ENCODE peak calls at places on chromosomes 4 and X, in seven cellular contexts. B, Q, C, S, G, P and M are unnamed samples.

GRCh38 chr4:98642991-98643426 is 15.4 kb downstream of the TSPAN5 start:
- DNase-seq in B (no peak), Q (no peak), C (peak; percentile 89), S (peak; percentile 76), G (no peak), P (no peak), M (no peak)

GRCh38 chr4:169823685-169824084 is 65.9 kb upstream of the HPF1 start:
- DNase-seq in B (peak; percentile 65), Q (peak; percentile 87), C (peak; percentile 60), S (peak; percentile 55), G (peak; percentile 31), P (peak; percentile 80), M (peak; percentile 63)

GRCh38 chr4:138199568-138200235 is 42.4 kb downstream of the SLC7A11 start:
- DNase-seq in B (no peak), Q (peak; percentile 79), C (peak; percentile 33), S (no peak), G (no peak), P (peak; percentile 86), M (no peak)

GRCh38 chr4:123505457-123506310 is 109.1 kb downstream of the SPRY1 start:
- DNase-seq in B (peak; percentile 82), Q (peak; percentile 97), C (peak; percentile 61), S (peak; percentile 62), G (peak; percentile 96), P (peak; percentile 53), M (peak; percentile 98)

GRCh38 chr4:148642907-148643306 is 200.7 kb upstream of the NR3C2 start:
- DNase-seq in B (no peak), Q (no peak), C (no peak), S (no peak), G (no peak), P (no peak), M (no peak)

GRCh38 chr4:139910106-139910505 is 243.9 kb downstream of the MAML3 start:
- DNase-seq in B (no peak), Q (no peak), C (peak; percentile 23), S (no peak), G (no peak), P (no peak), M (no peak)

GRCh38 chr4:80219301-80220025 is 22.2 kb downstream of the PRDM8 start:
- DNase-seq in B (peak; percentile 51), Q (peak; percentile 77), C (peak; percentile 60), S (no peak), G (no peak), P (no peak), M (no peak)

GRCh38 chrX:22159071-22159470 is 113.6 kb upstream of the CBLL2 start:
- DNase-seq in B (no peak), Q (no peak), C (peak; percentile 29), S (no peak), G (no peak), P (no peak), M (no peak)

GRCh38 chrX:120213438-120214265 is 37.0 kb upstream of the ZBTB33 start:
- DNase-seq in B (peak; percentile 47), Q (peak; percentile 77), C (peak; percentile 59), S (peak; percentile 58), G (peak; percentile 17), P (peak; percentile 77), M (peak; percentile 69)

GRCh38 chrX:149871940-149872339 is 9.0 kb upstream of the MAGEA8 start:
- DNase-seq in B (no peak), Q (peak; percentile 49), C (no peak), S (peak; percentile 0), G (no peak), P (peak; percentile 23), M (peak; percentile 62)

GRCh38 chrX:102835504-102836146 is 101.4 kb upstream of the RAB40AL start:
- DNase-seq in B (no peak), Q (peak; percentile 46), C (peak; percentile 33), S (peak; percentile 27), G (no peak), P (peak; percentile 60), M (peak; percentile 37)

GRCh38 chrX:132631579-132632232 is 142.9 kb upstream of the MBNL3 start:
- DNase-seq in B (no peak), Q (peak; percentile 41), C (peak; percentile 40), S (peak; percentile 51), G (no peak), P (peak; percentile 54), M (no peak)

GRCh38 chrX:2841511-2841910 is 12.8 kb downstream of the GYG2 start:
- DNase-seq in B (no peak), Q (no peak), C (no peak), S (peak; percentile 33), G (no peak), P (no peak), M (no peak)

GRCh38 chr4:109411964-109412363 is 21.7 kb upstream of the SEC24B start:
- DNase-seq in B (no peak), Q (no peak), C (no peak), S (no peak), G (no peak), P (no peak), M (no peak)

GRCh38 chrX:17459596-17459995 is 84.6 kb downstream of the NHS start:
- DNase-seq in B (no peak), Q (no peak), C (peak; percentile 66), S (no peak), G (no peak), P (no peak), M (no peak)

GRCh38 chrX:153651540-153652079 is 4.6 kb downstream of the DUSP9 start:
- DNase-seq in B (no peak), Q (peak; percentile 47), C (no peak), S (no peak), G (no peak), P (peak; percentile 56), M (peak; percentile 35)

GRCh38 chr4:17482716-17483115 is 29.2 kb downstream of the QDPR start:
- DNase-seq in B (no peak), Q (no peak), C (no peak), S (no peak), G (no peak), P (no peak), M (no peak)

GRCh38 chr4:118826723-118827444 is 9.0 kb downstream of the SEC24D start:
- DNase-seq in B (no peak), Q (peak; percentile 36), C (no peak), S (no peak), G (no peak), P (peak; percentile 16), M (no peak)

GRCh38 chr4:173217727-173218126 is 49.1 kb downstream of the GALNT7 start:
- DNase-seq in B (no peak), Q (no peak), C (peak; percentile 83), S (peak; percentile 26), G (no peak), P (peak; percentile 6), M (no peak)

GRCh38 chr4:19927381-19927780 is 324.3 kb upstream of the SLIT2 start:
- DNase-seq in B (no peak), Q (no peak), C (peak; percentile 34), S (peak; percentile 41), G (no peak), P (no peak), M (no peak)

GRCh38 chr4:19930742-19931141 is 321.0 kb upstream of the SLIT2 start:
- DNase-seq in B (no peak), Q (no peak), C (no peak), S (no peak), G (no peak), P (no peak), M (no peak)

GRCh38 chr4:19924761-19925160 is 326.9 kb upstream of the SLIT2 start:
- DNase-seq in B (no peak), Q (no peak), C (peak; percentile 17), S (no peak), G (no peak), P (no peak), M (no peak)

DNA sequence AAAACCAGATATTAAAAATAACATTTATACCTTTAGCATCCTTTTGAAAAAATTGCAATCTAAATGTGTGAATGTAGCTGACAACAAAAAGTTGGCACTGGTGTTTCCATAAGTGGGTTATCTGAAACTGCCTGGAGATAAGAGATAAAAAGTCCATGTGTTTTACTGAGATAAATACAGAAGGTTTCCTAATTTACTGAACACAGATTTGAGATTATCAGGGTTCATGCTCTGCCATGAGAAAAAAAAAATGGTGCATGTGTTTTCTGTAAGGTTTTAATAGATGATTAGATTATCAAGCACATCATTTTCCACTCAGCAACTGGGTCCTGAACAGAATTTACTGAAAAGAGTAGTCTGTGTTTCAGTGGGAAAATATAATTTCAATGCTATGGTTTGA is 326.2 kb upstream of the SLIT2 start:
- DNase-seq in B (no peak), Q (peak; percentile 39), C (no peak), S (no peak), G (no peak), P (no peak), M (no peak)
- H3K23ac ChIP-seq in B (no peak overlapping the region), Q (no peak overlapping the region), C (no peak overlapping the region), S (no peak overlapping the region), G (no peak overlapping the region), P (no peak overlapping the region), M (no peak overlapping the region)

DNA sequence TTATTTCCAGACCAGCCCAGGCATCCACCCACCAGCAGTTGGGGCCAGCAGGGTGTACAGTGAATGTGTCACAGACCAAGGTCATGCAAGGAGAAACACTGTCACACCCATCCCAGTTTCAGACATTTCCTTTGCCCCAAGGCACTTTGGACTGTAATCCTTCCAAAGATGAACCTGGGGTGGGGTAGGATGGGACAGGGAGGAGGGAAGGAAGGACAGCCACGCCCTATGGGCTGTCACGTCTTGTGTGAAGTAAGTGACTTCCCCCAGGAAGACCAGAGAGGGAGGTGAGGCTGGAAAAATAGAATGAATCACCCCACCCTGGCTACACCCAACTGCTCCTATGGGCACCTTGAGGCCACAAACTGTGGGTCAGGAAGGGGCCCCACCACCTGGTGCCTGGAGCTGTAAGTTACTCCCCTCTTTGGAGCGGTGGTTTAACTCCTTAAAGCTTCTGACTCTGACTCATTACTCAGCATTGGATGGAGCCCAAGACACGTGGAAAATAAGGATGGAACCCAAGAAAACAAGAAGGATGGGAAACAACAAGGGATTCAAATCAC is 349.9 kb upstream of the KLF3 start:
- DNase-seq in B (no peak), Q (no peak), C (peak; percentile 46), S (no peak), G (no peak), P (no peak), M (no peak)
- H3K23ac ChIP-seq in B (no peak overlapping the region), Q (no peak overlapping the region), C (no peak overlapping the region), S (no peak overlapping the region), G (no peak overlapping the region), P (no peak overlapping the region), M (no peak overlapping the region)

GRCh38 chr4:56181140-56181950 is 205.9 kb downstream of the AASDH start:
- DNase-seq in B (no peak), Q (peak; percentile 64), C (no peak), S (no peak), G (no peak), P (no peak), M (no peak)
- H3K23ac ChIP-seq in B (no peak overlapping the region), Q (no peak overlapping the region), C (no peak overlapping the region), S (no peak overlapping the region), G (no peak overlapping the region), P (peak overlapping the region; percentile 37), M (no peak overlapping the region)

GRCh38 chrX:129497146-129497805 is 26.0 kb downstream of the SMARCA1 start:
- DNase-seq in B (no peak), Q (no peak), C (no peak), S (no peak), G (no peak), P (peak; percentile 65), M (no peak)

GRCh38 chrX:129494887-129495286 is 28.4 kb downstream of the SMARCA1 start:
- DNase-seq in B (no peak), Q (no peak), C (no peak), S (no peak), G (no peak), P (no peak), M (no peak)

GRCh38 chrX:129496625-129497024 is 26.7 kb downstream of the SMARCA1 start:
- DNase-seq in B (no peak), Q (no peak), C (peak; percentile 67), S (peak; percentile 20), G (no peak), P (no peak), M (no peak)

GRCh38 chrX:129493643-129494042 is 29.6 kb downstream of the SMARCA1 start:
- DNase-seq in B (no peak), Q (no peak), C (peak; percentile 63), S (peak; percentile 35), G (no peak), P (no peak), M (no peak)

GRCh38 chrX:129495941-129496340 is 27.3 kb downstream of the SMARCA1 start:
- DNase-seq in B (no peak), Q (no peak), C (peak; percentile 48), S (peak; percentile 33), G (no peak), P (peak; percentile 65), M (no peak)
- H3K23ac ChIP-seq in B (no peak overlapping the region), Q (no peak overlapping the region), C (no peak overlapping the region), S (no peak overlapping the region), G (no peak overlapping the region), P (no peak overlapping the region), M (no peak overlapping the region)